ENCODE peak calls at places on chromosome 10, in ten cellular contexts. One of them, this sample, is unnamed.

GRCh38 chr10:810351-810846 is 120.9 kb upstream of the DIP2C start:
- DNase-seq in thoracic aorta: no peak
- DNase-seq in stomach: no peak
- DNase-seq in NB4: peak
- DNase-seq in CD8-positive, alpha-beta T cell: no peak
- DNase-seq in heart right ventricle: no peak
- DNase-seq in foreskin fibroblast: no peak
- DNase-seq in adrenal gland: no peak
- DNase-seq in mucosa of descending colon: no peak
- DNase-seq in heart left ventricle: no peak
- DNase-seq in this sample: peak

GRCh38 chr10:102246261-102246660 is 929 bp downstream of the GBF1 start:
- DNase-seq in adrenal gland: no peak
- DNase-seq in mucosa of descending colon: peak
- DNase-seq in NB4: no peak
- DNase-seq in heart left ventricle: no peak
- DNase-seq in foreskin fibroblast: peak
- DNase-seq in CD8-positive, alpha-beta T cell: no peak
- DNase-seq in heart right ventricle: no peak
- DNase-seq in stomach: no peak
- DNase-seq in thoracic aorta: no peak
- DNase-seq in this sample: no peak

GRCh38 chr10:100895896-100896295 is 16.9 kb upstream of the SLF2 start:
- DNase-seq in mucosa of descending colon: no peak
- DNase-seq in heart right ventricle: no peak
- DNase-seq in thoracic aorta: no peak
- DNase-seq in adrenal gland: no peak
- DNase-seq in stomach: no peak
- DNase-seq in foreskin fibroblast: no peak
- DNase-seq in heart left ventricle: no peak
- DNase-seq in CD8-positive, alpha-beta T cell: no peak
- DNase-seq in NB4: no peak
- DNase-seq in this sample: no peak

GRCh38 chr10:101694056-101694673 is 805 bp downstream of the FBXW4 start:
- DNase-seq in foreskin fibroblast: peak
- DNase-seq in stomach: peak
- DNase-seq in adrenal gland: peak
- DNase-seq in mucosa of descending colon: peak
- DNase-seq in heart right ventricle: peak
- DNase-seq in NB4: peak
- DNase-seq in CD8-positive, alpha-beta T cell: peak
- DNase-seq in thoracic aorta: peak
- DNase-seq in heart left ventricle: peak
- DNase-seq in this sample: peak

GRCh38 chr10:91452063-91452462 is 41.9 kb downstream of the HECTD2 start:
- DNase-seq in CD8-positive, alpha-beta T cell: no peak
- DNase-seq in thoracic aorta: no peak
- DNase-seq in mucosa of descending colon: no peak
- DNase-seq in NB4: no peak
- DNase-seq in heart left ventricle: no peak
- DNase-seq in adrenal gland: no peak
- DNase-seq in heart right ventricle: no peak
- DNase-seq in foreskin fibroblast: no peak
- DNase-seq in stomach: no peak
- DNase-seq in this sample: no peak

GRCh38 chr10:25487266-25487665 is 312.5 kb downstream of the GPR158 start:
- DNase-seq in heart left ventricle: no peak
- DNase-seq in CD8-positive, alpha-beta T cell: no peak
- DNase-seq in NB4: no peak
- DNase-seq in mucosa of descending colon: no peak
- DNase-seq in stomach: no peak
- DNase-seq in foreskin fibroblast: no peak
- DNase-seq in thoracic aorta: no peak
- DNase-seq in adrenal gland: no peak
- DNase-seq in heart right ventricle: no peak
- DNase-seq in this sample: no peak

GRCh38 chr10:89100680-89101079 is 106.4 kb downstream of the CH25H start:
- DNase-seq in stomach: no peak
- DNase-seq in thoracic aorta: no peak
- DNase-seq in foreskin fibroblast: peak
- DNase-seq in CD8-positive, alpha-beta T cell: no peak
- DNase-seq in heart right ventricle: no peak
- DNase-seq in adrenal gland: no peak
- DNase-seq in heart left ventricle: no peak
- DNase-seq in mucosa of descending colon: no peak
- DNase-seq in NB4: no peak
- DNase-seq in this sample: peak

GRCh38 chr10:120018695-120019094 is 126.2 kb downstream of the SEC23IP start:
- DNase-seq in heart right ventricle: no peak
- DNase-seq in stomach: no peak
- DNase-seq in mucosa of descending colon: no peak
- DNase-seq in heart left ventricle: no peak
- DNase-seq in adrenal gland: no peak
- DNase-seq in CD8-positive, alpha-beta T cell: no peak
- DNase-seq in foreskin fibroblast: no peak
- DNase-seq in thoracic aorta: no peak
- DNase-seq in NB4: no peak
- DNase-seq in this sample: no peak

GRCh38 chr10:52420656-52421055 is 106.6 kb downstream of the DKK1 start:
- DNase-seq in heart left ventricle: no peak
- DNase-seq in NB4: no peak
- DNase-seq in foreskin fibroblast: no peak
- DNase-seq in mucosa of descending colon: no peak
- DNase-seq in CD8-positive, alpha-beta T cell: no peak
- DNase-seq in thoracic aorta: no peak
- DNase-seq in adrenal gland: no peak
- DNase-seq in stomach: no peak
- DNase-seq in heart right ventricle: no peak
- DNase-seq in this sample: no peak

GRCh38 chr10:3958472-3958996 is 173.5 kb upstream of the KLF6 start:
- DNase-seq in NB4: no peak
- DNase-seq in mucosa of descending colon: no peak
- DNase-seq in adrenal gland: no peak
- DNase-seq in stomach: no peak
- DNase-seq in foreskin fibroblast: no peak
- DNase-seq in thoracic aorta: no peak
- DNase-seq in CD8-positive, alpha-beta T cell: no peak
- DNase-seq in heart left ventricle: no peak
- DNase-seq in heart right ventricle: no peak
- DNase-seq in this sample: no peak

GRCh38 chr10:3960496-3960895 is 175.5 kb upstream of the KLF6 start:
- DNase-seq in CD8-positive, alpha-beta T cell: no peak
- DNase-seq in heart left ventricle: no peak
- DNase-seq in stomach: no peak
- DNase-seq in foreskin fibroblast: no peak
- DNase-seq in adrenal gland: no peak
- DNase-seq in heart right ventricle: no peak
- DNase-seq in thoracic aorta: no peak
- DNase-seq in mucosa of descending colon: no peak
- DNase-seq in NB4: no peak
- DNase-seq in this sample: no peak

GRCh38 chr10:3961082-3961481 is 176.1 kb upstream of the KLF6 start:
- DNase-seq in mucosa of descending colon: no peak
- DNase-seq in foreskin fibroblast: no peak
- DNase-seq in stomach: no peak
- DNase-seq in adrenal gland: no peak
- DNase-seq in CD8-positive, alpha-beta T cell: peak
- DNase-seq in NB4: no peak
- DNase-seq in heart left ventricle: no peak
- DNase-seq in heart right ventricle: no peak
- DNase-seq in thoracic aorta: no peak
- DNase-seq in this sample: no peak

GRCh38 chr10:3955954-3956617 is 171.1 kb upstream of the KLF6 start:
- DNase-seq in mucosa of descending colon: no peak
- DNase-seq in thoracic aorta: no peak
- DNase-seq in foreskin fibroblast: no peak
- DNase-seq in CD8-positive, alpha-beta T cell: no peak
- DNase-seq in heart left ventricle: no peak
- DNase-seq in adrenal gland: no peak
- DNase-seq in stomach: no peak
- DNase-seq in heart right ventricle: no peak
- DNase-seq in NB4: no peak
- DNase-seq in this sample: no peak

DNA sequence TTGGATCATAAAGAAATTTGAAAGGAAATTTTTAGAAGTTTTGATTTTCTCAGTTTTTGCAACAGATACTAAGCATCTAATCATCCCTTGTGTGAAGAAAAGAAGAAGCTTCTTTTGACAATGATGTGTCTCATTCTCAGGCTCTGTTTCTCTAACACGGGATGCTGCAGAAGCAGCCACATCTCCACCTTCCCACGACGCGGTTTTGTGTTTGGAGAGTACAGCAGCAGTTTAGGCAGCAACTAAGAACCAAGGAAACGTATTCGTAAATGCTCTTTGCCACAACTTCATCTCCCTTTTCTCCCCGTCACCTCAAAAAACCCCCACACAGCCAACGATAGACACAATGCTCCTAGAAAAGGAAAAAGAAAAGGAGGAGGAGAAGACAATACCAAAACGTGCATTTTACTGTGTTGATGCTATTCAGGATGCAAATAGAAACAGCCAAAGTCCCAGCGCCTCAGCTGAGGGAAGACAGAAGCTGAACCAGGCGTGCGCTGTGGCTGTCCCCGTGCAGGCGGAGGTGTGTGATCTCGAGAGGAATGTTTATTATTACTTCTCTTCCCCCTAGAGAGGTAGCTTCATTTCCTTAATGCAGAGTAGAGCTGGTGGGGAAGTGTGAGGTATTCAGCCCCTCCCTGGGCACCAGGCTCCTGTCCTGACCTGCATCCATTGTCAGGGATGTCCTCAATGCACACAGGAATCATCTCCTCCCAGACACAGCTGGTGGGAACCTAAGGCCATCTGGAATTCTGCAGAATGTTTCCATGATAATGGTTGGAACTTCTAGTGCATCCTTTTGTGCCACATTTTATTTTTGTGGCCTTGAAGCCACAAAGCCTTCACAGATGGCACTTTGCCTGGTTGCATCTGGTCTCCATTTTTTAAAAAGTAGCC is 174.6 kb upstream of the KLF6 start:
- DNase-seq in heart right ventricle: no peak
- DNase-seq in foreskin fibroblast: no peak
- DNase-seq in CD8-positive, alpha-beta T cell: no peak
- DNase-seq in heart left ventricle: no peak
- DNase-seq in stomach: no peak
- DNase-seq in mucosa of descending colon: no peak
- DNase-seq in NB4: no peak
- DNase-seq in adrenal gland: no peak
- DNase-seq in thoracic aorta: no peak
- DNase-seq in this sample: no peak
- H3K4me3 ChIP-seq in heart right ventricle: no peak
- H3K4me3 ChIP-seq in foreskin fibroblast: no peak
- H3K4me3 ChIP-seq in CD8-positive, alpha-beta T cell: no peak
- H3K4me3 ChIP-seq in heart left ventricle: no peak
- H3K4me3 ChIP-seq in stomach: no peak
- H3K4me3 ChIP-seq in mucosa of descending colon: no peak
- H3K4me3 ChIP-seq in NB4: no peak
- H3K4me3 ChIP-seq in adrenal gland: no peak
- H3K4me3 ChIP-seq in thoracic aorta: no peak
- H3K4me3 ChIP-seq in this sample: no peak

GRCh38 chr10:111035542-111035941 is 41.3 kb upstream of the ADRA2A start:
- DNase-seq in heart right ventricle: no peak
- DNase-seq in heart left ventricle: no peak
- DNase-seq in NB4: no peak
- DNase-seq in CD8-positive, alpha-beta T cell: no peak
- DNase-seq in thoracic aorta: no peak
- DNase-seq in foreskin fibroblast: peak
- DNase-seq in mucosa of descending colon: no peak
- DNase-seq in adrenal gland: no peak
- DNase-seq in stomach: no peak
- DNase-seq in this sample: peak

GRCh38 chr10:111034598-111035310 is 42.1 kb upstream of the ADRA2A start:
- DNase-seq in foreskin fibroblast: peak
- DNase-seq in stomach: no peak
- DNase-seq in heart left ventricle: no peak
- DNase-seq in adrenal gland: no peak
- DNase-seq in CD8-positive, alpha-beta T cell: no peak
- DNase-seq in heart right ventricle: no peak
- DNase-seq in mucosa of descending colon: no peak
- DNase-seq in thoracic aorta: no peak
- DNase-seq in NB4: no peak
- DNase-seq in this sample: peak

GRCh38 chr10:111039522-111039921 is 37.3 kb upstream of the ADRA2A start:
- DNase-seq in NB4: no peak
- DNase-seq in stomach: no peak
- DNase-seq in foreskin fibroblast: no peak
- DNase-seq in thoracic aorta: no peak
- DNase-seq in heart left ventricle: no peak
- DNase-seq in adrenal gland: no peak
- DNase-seq in heart right ventricle: no peak
- DNase-seq in mucosa of descending colon: no peak
- DNase-seq in CD8-positive, alpha-beta T cell: no peak
- DNase-seq in this sample: no peak

GRCh38 chr10:111037868-111038267 is 39.0 kb upstream of the ADRA2A start:
- DNase-seq in adrenal gland: no peak
- DNase-seq in foreskin fibroblast: peak
- DNase-seq in NB4: peak
- DNase-seq in mucosa of descending colon: no peak
- DNase-seq in thoracic aorta: no peak
- DNase-seq in stomach: no peak
- DNase-seq in heart left ventricle: no peak
- DNase-seq in heart right ventricle: no peak
- DNase-seq in CD8-positive, alpha-beta T cell: no peak
- DNase-seq in this sample: no peak
- TF ChIP-seq CTCF in adrenal gland: no peak
- TF ChIP-seq CTCF in foreskin fibroblast: no peak
- TF ChIP-seq CTCF in NB4: no peak
- TF ChIP-seq CTCF in mucosa of descending colon: no peak
- TF ChIP-seq CTCF in thoracic aorta: no peak
- TF ChIP-seq CTCF in stomach: no peak
- TF ChIP-seq CTCF in heart left ventricle: no peak
- TF ChIP-seq CTCF in heart right ventricle: no peak
- TF ChIP-seq CTCF in CD8-positive, alpha-beta T cell: no peak
- TF ChIP-seq CTCF in this sample: peak

GRCh38 chr10:6091630-6092029 is 2.8 kb downstream of the RBM17 start:
- DNase-seq in foreskin fibroblast: no peak
- DNase-seq in adrenal gland: no peak
- DNase-seq in CD8-positive, alpha-beta T cell: peak
- DNase-seq in mucosa of descending colon: no peak
- DNase-seq in heart left ventricle: no peak
- DNase-seq in heart right ventricle: no peak
- DNase-seq in stomach: no peak
- DNase-seq in NB4: peak
- DNase-seq in thoracic aorta: no peak
- DNase-seq in this sample: no peak
- H3K4me3 ChIP-seq in foreskin fibroblast: no peak
- H3K4me3 ChIP-seq in adrenal gland: no peak
- H3K4me3 ChIP-seq in CD8-positive, alpha-beta T cell: no peak
- H3K4me3 ChIP-seq in mucosa of descending colon: no peak
- H3K4me3 ChIP-seq in heart left ventricle: peak
- H3K4me3 ChIP-seq in heart right ventricle: no peak
- H3K4me3 ChIP-seq in stomach: no peak
- H3K4me3 ChIP-seq in NB4: peak
- H3K4me3 ChIP-seq in thoracic aorta: no peak
- H3K4me3 ChIP-seq in this sample: no peak

DNA sequence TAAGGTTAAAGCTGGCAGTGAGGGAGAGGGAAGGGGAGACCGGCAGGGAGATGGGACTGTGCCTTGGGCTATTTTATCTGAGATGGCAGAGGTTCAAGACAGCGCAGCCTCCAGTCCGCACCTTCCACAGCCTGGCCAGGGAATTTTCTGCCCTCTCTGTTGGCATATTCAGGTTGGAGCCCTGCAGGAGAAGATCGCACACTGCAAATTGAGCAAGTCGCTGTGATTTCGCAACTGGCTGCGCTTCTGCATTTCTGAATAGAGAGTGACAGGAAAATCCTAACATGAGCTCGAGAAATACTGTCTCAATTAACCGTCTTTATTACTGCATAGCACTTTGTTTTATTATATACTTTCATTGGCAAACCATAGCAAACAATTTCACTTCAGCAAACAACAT is 238.8 kb upstream of the GPR26 start:
- DNase-seq in heart left ventricle: no peak
- DNase-seq in heart right ventricle: no peak
- DNase-seq in thoracic aorta: no peak
- DNase-seq in stomach: no peak
- DNase-seq in adrenal gland: no peak
- DNase-seq in mucosa of descending colon: no peak
- DNase-seq in CD8-positive, alpha-beta T cell: no peak
- DNase-seq in foreskin fibroblast: peak
- DNase-seq in NB4: peak
- DNase-seq in this sample: no peak
- TF ChIP-seq CTCF in heart left ventricle: no peak
- TF ChIP-seq CTCF in heart right ventricle: no peak
- TF ChIP-seq CTCF in thoracic aorta: no peak
- TF ChIP-seq CTCF in stomach: no peak
- TF ChIP-seq CTCF in adrenal gland: no peak
- TF ChIP-seq CTCF in mucosa of descending colon: no peak
- TF ChIP-seq CTCF in CD8-positive, alpha-beta T cell: no peak
- TF ChIP-seq CTCF in foreskin fibroblast: no peak
- TF ChIP-seq CTCF in NB4: peak
- TF ChIP-seq CTCF in this sample: no peak